ENCODE peak calls at places on chromosomes 13 and 19, in eight cellular contexts. A is neural crest cell; V is effector CD4-positive, alpha-beta T cell; E is amygdala; K is ovary; G is iPS-NIHi11; N is GM23338; I is lower leg skin. X is an unnamed sample.

GRCh38 chr13:105442941-105443340 is 1092.5 kb downstream of the EFNB2 start:
- DNase-seq in K (no peak), V (no peak), G (peak; percentile 21), A (no peak), I (peak; percentile 40), E (no peak), N (no peak), X (no peak)

GRCh38 chr19:55540619-55541018 is 3.7 kb upstream of the SBK2 start:
- DNase-seq in A (no peak), G (peak; percentile 28), V (no peak), E (no peak), K (no peak), I (no peak), N (no peak), X (no peak)

GRCh38 chr19:36030264-36031148 is 2.2 kb downstream of the CLIP3 start:
- DNase-seq in V (no peak), E (no peak), G (no peak), K (no peak), I (no peak), N (peak; percentile 29), A (no peak), X (no peak)

GRCh38 chr13:53848546-53848945 is 819.9 kb downstream of the OLFM4 start:
- DNase-seq in A (no peak), G (no peak), N (no peak), E (no peak), I (no peak), V (no peak), K (no peak), X (no peak)

GRCh38 chr19:37932985-37933953 is 26.3 kb downstream of the SIPA1L3 start:
- DNase-seq in E (no peak), A (no peak), I (no peak), N (no peak), V (no peak), K (no peak), G (peak; percentile 26), X (no peak)

GRCh38 chr19:14561249-14561648 is 10.6 kb downstream of the NDUFB7 start:
- DNase-seq in E (no peak), I (no peak), A (no peak), N (no peak), G (no peak), V (no peak), K (no peak), X (no peak)

GRCh38 chr13:49219647-49220034 is 497 bp upstream of the MLNR start:
- DNase-seq in N (no peak), I (no peak), E (no peak), K (no peak), G (no peak), A (no peak), V (no peak), X (no peak)

GRCh38 chr19:17255150-17255621 is 9.4 kb downstream of the USHBP1 start:
- DNase-seq in G (no peak), I (no peak), A (no peak), K (no peak), N (peak; percentile 39), V (no peak), E (no peak), X (no peak)

GRCh38 chr13:40518481-40518882 is 148.0 kb downstream of the FOXO1 start:
- DNase-seq in K (no peak), I (no peak), V (no peak), N (no peak), G (no peak), A (no peak), E (no peak), X (no peak)

GRCh38 chr13:34678154-34678553 is 263.9 kb upstream of the NBEA start:
- DNase-seq in G (no peak), K (no peak), N (no peak), E (no peak), V (no peak), A (no peak), I (no peak), X (no peak)

GRCh38 chr13:46656786-46657185 is 103.8 kb downstream of the LRCH1 start:
- DNase-seq in K (no peak), N (no peak), I (no peak), E (no peak), G (no peak), V (no peak), A (no peak), X (no peak)

GRCh38 chr13:30807392-30807791 is 72.0 kb downstream of the ALOX5AP start:
- DNase-seq in I (no peak), E (no peak), N (no peak), K (no peak), G (no peak), V (no peak), A (no peak), X (peak; percentile 48)

X was measured in sciatic nerve.